ENCODE peak calls at places on chromosomes 11 and 22, in four cellular contexts. P is naive thymus-derived CD8-positive, alpha-beta T cell; A is H7; B is CD4-positive, alpha-beta memory T cell. S is an unnamed sample.

GRCh38 chr11:42225664-42226063 is 766.2 kb upstream of the LRRC4C start:
- DNase-seq in B (no peak), A (no peak), P (no peak), S (no peak)

GRCh38 chr11:73314121-73314948 is 6.3 kb downstream of the ARHGEF17 start:
- DNase-seq in A (peak), B (no peak), P (no peak), S (no peak)

GRCh38 chr22:48088226-48088625 is 1325.8 kb downstream of the TBC1D22A start:
- DNase-seq in A (no peak), B (no peak), P (no peak), S (no peak)

GRCh38 chr11:291281-292210 is 2.6 kb downstream of the PGGHG start:
- DNase-seq in P (no peak), A (peak), B (no peak), S (no peak)

GRCh38 chr22:37370306-37370979 is 56.8 kb downstream of the ELFN2 start:
- DNase-seq in B (no peak), P (no peak), A (no peak), S (no peak)

GRCh38 chr11:105937738-105938137 is 84.3 kb downstream of the MSANTD4 start:
- DNase-seq in P (no peak), B (no peak), A (no peak), S (no peak)

GRCh38 chr11:75347781-75348613 is 3.5 kb downstream of the ARRB1 start:
- DNase-seq in B (no peak), A (peak), P (no peak), S (no peak)

GRCh38 chr11:95134491-95134890 is 44.8 kb downstream of the ENDOD1 start:
- DNase-seq in B (no peak), A (no peak), P (no peak), S (no peak)

GRCh38 chr11:124716596-124716995 is 23.1 kb upstream of the NRGN start:
- DNase-seq in B (no peak), P (no peak), A (no peak), S (no peak)

GRCh38 chr11:38598413-38598812 is 2000.4 kb upstream of the RAG2 start:
- DNase-seq in B (no peak), P (no peak), A (no peak), S (no peak)

GRCh38 chr11:44484211-44484610 is 81.3 kb upstream of the CD82 start:
- DNase-seq in A (peak), P (no peak), B (no peak), S (no peak)

GRCh38 chr11:8807544-8808225 is 103.3 kb upstream of the AKIP1 start:
- DNase-seq in A (no peak), P (no peak), B (no peak), S (no peak)

S was measured in central memory CD4-positive, alpha-beta T cell.